ENCODE peak calls at places on chromosomes 12 and 14, in nine cellular contexts. One of them, this sample, is unnamed.
A peak's percentile ranks its signal among the peaks of the same experiment; 100 is the strongest.

GRCh38 chr14:74350211-74350943 is 2.1 kb downstream of the VRTN start:
- DNase-seq in EL: no peak
- DNase-seq in SK-N-SH: no peak
- DNase-seq in left ventricle myocardium inferior: no peak
- DNase-seq in brain microvascular endothelial cell: no peak
- DNase-seq in activated effector memory CD4-positive, alpha-beta T cell treated with Interleukin-2 at 50 U/mL for 16 hours: no peak
- DNase-seq in activated naive CD4-positive, alpha-beta T cell: no peak
- DNase-seq in activated CD4-positive, alpha-beta T cell treated with anti-CD3 and anti-CD28 coated beads, Interleukin-2, amount 50 U/mL, for 48 hours: no peak
- DNase-seq in lung: no peak
- DNase-seq in this sample: no peak

GRCh38 chr12:89098390-89099102 is 253.8 kb downstream of the DUSP6 start:
- DNase-seq in EL: no peak
- DNase-seq in SK-N-SH: peak; percentile 4
- DNase-seq in left ventricle myocardium inferior: peak; percentile 30
- DNase-seq in brain microvascular endothelial cell: peak; percentile 21
- DNase-seq in activated effector memory CD4-positive, alpha-beta T cell treated with Interleukin-2 at 50 U/mL for 16 hours: no peak
- DNase-seq in activated naive CD4-positive, alpha-beta T cell: no peak
- DNase-seq in activated CD4-positive, alpha-beta T cell treated with anti-CD3 and anti-CD28 coated beads, Interleukin-2, amount 50 U/mL, for 48 hours: no peak
- DNase-seq in lung: no peak
- DNase-seq in this sample: no peak

GRCh38 chr12:25861226-25861625 is 97.3 kb upstream of the RASSF8 start:
- DNase-seq in EL: no peak
- DNase-seq in SK-N-SH: no peak
- DNase-seq in left ventricle myocardium inferior: no peak
- DNase-seq in brain microvascular endothelial cell: no peak
- DNase-seq in activated effector memory CD4-positive, alpha-beta T cell treated with Interleukin-2 at 50 U/mL for 16 hours: no peak
- DNase-seq in activated naive CD4-positive, alpha-beta T cell: no peak
- DNase-seq in activated CD4-positive, alpha-beta T cell treated with anti-CD3 and anti-CD28 coated beads, Interleukin-2, amount 50 U/mL, for 48 hours: no peak
- DNase-seq in lung: no peak
- DNase-seq in this sample: no peak

GRCh38 chr12:96094201-96094600 is 58.8 kb upstream of the LTA4H start:
- DNase-seq in EL: peak; percentile 51
- DNase-seq in SK-N-SH: no peak
- DNase-seq in left ventricle myocardium inferior: no peak
- DNase-seq in brain microvascular endothelial cell: peak; percentile 11
- DNase-seq in activated effector memory CD4-positive, alpha-beta T cell treated with Interleukin-2 at 50 U/mL for 16 hours: no peak
- DNase-seq in activated naive CD4-positive, alpha-beta T cell: no peak
- DNase-seq in activated CD4-positive, alpha-beta T cell treated with anti-CD3 and anti-CD28 coated beads, Interleukin-2, amount 50 U/mL, for 48 hours: no peak
- DNase-seq in lung: no peak
- DNase-seq in this sample: peak; percentile 28

GRCh38 chr12:6341439-6342139 is at the start of gene TNFRSF1A:
- DNase-seq in EL: peak; percentile 82
- DNase-seq in SK-N-SH: peak; percentile 83
- DNase-seq in left ventricle myocardium inferior: peak; percentile 77
- DNase-seq in brain microvascular endothelial cell: peak; percentile 77
- DNase-seq in activated effector memory CD4-positive, alpha-beta T cell treated with Interleukin-2 at 50 U/mL for 16 hours: peak; percentile 22
- DNase-seq in activated naive CD4-positive, alpha-beta T cell: no peak
- DNase-seq in activated CD4-positive, alpha-beta T cell treated with anti-CD3 and anti-CD28 coated beads, Interleukin-2, amount 50 U/mL, for 48 hours: peak; percentile 71
- DNase-seq in lung: peak; percentile 78
- DNase-seq in this sample: peak; percentile 84

GRCh38 chr12:70549340-70550179 is 87.7 kb downstream of the PTPRB start:
- DNase-seq in EL: no peak
- DNase-seq in SK-N-SH: no peak
- DNase-seq in left ventricle myocardium inferior: no peak
- DNase-seq in brain microvascular endothelial cell: no peak
- DNase-seq in activated effector memory CD4-positive, alpha-beta T cell treated with Interleukin-2 at 50 U/mL for 16 hours: no peak
- DNase-seq in activated naive CD4-positive, alpha-beta T cell: no peak
- DNase-seq in activated CD4-positive, alpha-beta T cell treated with anti-CD3 and anti-CD28 coated beads, Interleukin-2, amount 50 U/mL, for 48 hours: no peak
- DNase-seq in lung: no peak
- DNase-seq in this sample: peak; percentile 35

GRCh38 chr14:64501326-64502171 is 2.1 kb downstream of the ZBTB25 start:
- DNase-seq in EL: peak; percentile 89
- DNase-seq in SK-N-SH: peak; percentile 58
- DNase-seq in left ventricle myocardium inferior: peak; percentile 66
- DNase-seq in brain microvascular endothelial cell: peak; percentile 22
- DNase-seq in activated effector memory CD4-positive, alpha-beta T cell treated with Interleukin-2 at 50 U/mL for 16 hours: no peak
- DNase-seq in activated naive CD4-positive, alpha-beta T cell: no peak
- DNase-seq in activated CD4-positive, alpha-beta T cell treated with anti-CD3 and anti-CD28 coated beads, Interleukin-2, amount 50 U/mL, for 48 hours: no peak
- DNase-seq in lung: peak; percentile 56
- DNase-seq in this sample: peak; percentile 71

GRCh38 chr14:68598621-68599447 is 194.0 kb downstream of the ZFP36L1 start:
- DNase-seq in EL: peak; percentile 61
- DNase-seq in SK-N-SH: no peak
- DNase-seq in left ventricle myocardium inferior: peak; percentile 71
- DNase-seq in brain microvascular endothelial cell: peak; percentile 84
- DNase-seq in activated effector memory CD4-positive, alpha-beta T cell treated with Interleukin-2 at 50 U/mL for 16 hours: no peak
- DNase-seq in activated naive CD4-positive, alpha-beta T cell: no peak
- DNase-seq in activated CD4-positive, alpha-beta T cell treated with anti-CD3 and anti-CD28 coated beads, Interleukin-2, amount 50 U/mL, for 48 hours: no peak
- DNase-seq in lung: peak; percentile 69
- DNase-seq in this sample: peak; percentile 98

GRCh38 chr12:96811083-96811482 is 96.0 kb upstream of the NEDD1 start:
- DNase-seq in EL: peak; percentile 94
- DNase-seq in SK-N-SH: no peak
- DNase-seq in left ventricle myocardium inferior: no peak
- DNase-seq in brain microvascular endothelial cell: peak; percentile 82
- DNase-seq in activated effector memory CD4-positive, alpha-beta T cell treated with Interleukin-2 at 50 U/mL for 16 hours: no peak
- DNase-seq in activated naive CD4-positive, alpha-beta T cell: no peak
- DNase-seq in activated CD4-positive, alpha-beta T cell treated with anti-CD3 and anti-CD28 coated beads, Interleukin-2, amount 50 U/mL, for 48 hours: no peak
- DNase-seq in lung: no peak
- DNase-seq in this sample: peak; percentile 90

GRCh38 chr12:99920561-99920960 is 64.2 kb downstream of the ANKS1B start:
- DNase-seq in EL: no peak
- DNase-seq in SK-N-SH: no peak
- DNase-seq in left ventricle myocardium inferior: no peak
- DNase-seq in brain microvascular endothelial cell: no peak
- DNase-seq in activated effector memory CD4-positive, alpha-beta T cell treated with Interleukin-2 at 50 U/mL for 16 hours: no peak
- DNase-seq in activated naive CD4-positive, alpha-beta T cell: no peak
- DNase-seq in activated CD4-positive, alpha-beta T cell treated with anti-CD3 and anti-CD28 coated beads, Interleukin-2, amount 50 U/mL, for 48 hours: no peak
- DNase-seq in lung: no peak
- DNase-seq in this sample: no peak

GRCh38 chr12:27852742-27853141 is 72.7 kb upstream of the MANSC4 start:
- DNase-seq in EL: no peak
- DNase-seq in SK-N-SH: no peak
- DNase-seq in left ventricle myocardium inferior: no peak
- DNase-seq in brain microvascular endothelial cell: no peak
- DNase-seq in activated effector memory CD4-positive, alpha-beta T cell treated with Interleukin-2 at 50 U/mL for 16 hours: no peak
- DNase-seq in activated naive CD4-positive, alpha-beta T cell: no peak
- DNase-seq in activated CD4-positive, alpha-beta T cell treated with anti-CD3 and anti-CD28 coated beads, Interleukin-2, amount 50 U/mL, for 48 hours: no peak
- DNase-seq in lung: no peak
- DNase-seq in this sample: no peak

GRCh38 chr12:1779783-1780182 is 40.6 kb upstream of the LRTM2 start:
- DNase-seq in EL: peak; percentile 76
- DNase-seq in SK-N-SH: no peak
- DNase-seq in left ventricle myocardium inferior: no peak
- DNase-seq in brain microvascular endothelial cell: peak; percentile 69
- DNase-seq in activated effector memory CD4-positive, alpha-beta T cell treated with Interleukin-2 at 50 U/mL for 16 hours: no peak
- DNase-seq in activated naive CD4-positive, alpha-beta T cell: no peak
- DNase-seq in activated CD4-positive, alpha-beta T cell treated with anti-CD3 and anti-CD28 coated beads, Interleukin-2, amount 50 U/mL, for 48 hours: no peak
- DNase-seq in lung: no peak
- DNase-seq in this sample: peak; percentile 88

GRCh38 chr12:6635375-6635855 is 344 bp downstream of the LPAR5 start:
- DNase-seq in EL: no peak
- DNase-seq in SK-N-SH: peak; percentile 73
- DNase-seq in left ventricle myocardium inferior: no peak
- DNase-seq in brain microvascular endothelial cell: no peak
- DNase-seq in activated effector memory CD4-positive, alpha-beta T cell treated with Interleukin-2 at 50 U/mL for 16 hours: no peak
- DNase-seq in activated naive CD4-positive, alpha-beta T cell: no peak
- DNase-seq in activated CD4-positive, alpha-beta T cell treated with anti-CD3 and anti-CD28 coated beads, Interleukin-2, amount 50 U/mL, for 48 hours: peak; percentile 58
- DNase-seq in lung: no peak
- DNase-seq in this sample: no peak

GRCh38 chr12:70365398-70365647 is 767 bp upstream of the KCNMB4 start:
- DNase-seq in EL: no peak
- DNase-seq in SK-N-SH: no peak
- DNase-seq in left ventricle myocardium inferior: no peak
- DNase-seq in brain microvascular endothelial cell: no peak
- DNase-seq in activated effector memory CD4-positive, alpha-beta T cell treated with Interleukin-2 at 50 U/mL for 16 hours: no peak
- DNase-seq in activated naive CD4-positive, alpha-beta T cell: no peak
- DNase-seq in activated CD4-positive, alpha-beta T cell treated with anti-CD3 and anti-CD28 coated beads, Interleukin-2, amount 50 U/mL, for 48 hours: no peak
- DNase-seq in lung: no peak
- DNase-seq in this sample: no peak